ENCODE peak calls at places on chromosomes 16 and 17, in ten cellular contexts. A is tibial artery; X is A549; L is CD4-positive, alpha-beta T cell; I is pancreas; C is CD8-positive, alpha-beta T cell; M is stomach; Q is HL-60; R is endothelial cell of umbilical vein; H is RWPE1. P is an unnamed sample.

GRCh38 chr16:26765087-26765486 is 301.6 kb upstream of the C16orf82 start:
- DNase-seq in A (no peak), X (peak), L (no peak), I (no peak), C (no peak), M (no peak), Q (no peak), R (no peak), H (no peak), P (no peak)

GRCh38 chr17:37608369-37609169 is 649 bp downstream of the SYNRG start:
- DNase-seq in A (no peak), X (peak), L (peak), I (no peak), C (no peak), M (peak), Q (no peak), R (peak), H (peak), P (no peak)

GRCh38 chr17:64441772-64442549 is 7.0 kb upstream of the MILR1 start:
- DNase-seq in A (peak), X (no peak), L (no peak), I (no peak), C (peak), M (no peak), Q (peak), R (peak), H (no peak), P (no peak)

GRCh38 chr17:5500247-5500803 is 14.0 kb downstream of the MIS12 start:
- DNase-seq in A (no peak), X (no peak), L (no peak), I (no peak), C (no peak), M (no peak), Q (no peak), R (peak), H (no peak), P (no peak)

GRCh38 chr16:30183961-30184429 is 593 bp downstream of the CORO1A start:
- DNase-seq in A (no peak), X (no peak), L (peak), I (no peak), C (peak), M (peak), Q (no peak), R (no peak), H (no peak), P (no peak)

GRCh38 chr17:57323391-57323790 is 67.1 kb downstream of the MSI2 start:
- DNase-seq in A (no peak), X (no peak), L (no peak), I (no peak), C (no peak), M (no peak), Q (no peak), R (no peak), H (no peak), P (no peak)

GRCh38 chr16:50573947-50574751 is 26.0 kb downstream of the NKD1 start:
- DNase-seq in A (peak), X (no peak), L (no peak), I (no peak), C (no peak), M (no peak), Q (no peak), R (no peak), H (no peak), P (no peak)

GRCh38 chr17:37710344-37710886 is 34.4 kb downstream of the HNF1B start:
- DNase-seq in A (no peak), X (peak), L (no peak), I (peak), C (no peak), M (peak), Q (peak), R (peak), H (no peak), P (no peak)

GRCh38 chr17:63774141-63774981 is at the start of gene DDX42:
- DNase-seq in A (peak), X (peak), L (no peak), I (peak), C (no peak), M (peak), Q (no peak), R (peak), H (peak), P (no peak)

GRCh38 chr16:80058236-80058635 is 457.7 kb upstream of the MAF start:
- DNase-seq in A (peak), X (no peak), L (no peak), I (peak), C (no peak), M (no peak), Q (no peak), R (no peak), H (no peak), P (no peak)

GRCh38 chr17:31314788-31315105 is 893 bp upstream of the EVI2B start:
- DNase-seq in A (no peak), X (no peak), L (no peak), I (no peak), C (no peak), M (no peak), Q (no peak), R (no peak), H (no peak), P (no peak)

GRCh38 chr17:18143044-18143936 is 34.7 kb downstream of the MYO15A start:
- DNase-seq in A (no peak), X (peak), L (no peak), I (no peak), C (no peak), M (no peak), Q (no peak), R (no peak), H (no peak), P (no peak)

GRCh38 chr16:30621765-30622164 is 11.6 kb upstream of the ZNF689 start:
- DNase-seq in A (no peak), X (no peak), L (no peak), I (no peak), C (no peak), M (no peak), Q (no peak), R (no peak), H (no peak), P (no peak)

GRCh38 chr16:80092686-80093085 is 448.1 kb upstream of the DYNLRB2 start:
- DNase-seq in A (no peak), X (no peak), L (no peak), I (no peak), C (no peak), M (no peak), Q (no peak), R (no peak), H (no peak), P (no peak)

GRCh38 chr17:58303981-58304734 is 23.4 kb upstream of the MPO start:
- DNase-seq in A (no peak), X (peak), L (peak), I (peak), C (peak), M (peak), Q (no peak), R (peak), H (peak), P (no peak)

GRCh38 chr17:9115446-9116265 is 94.3 kb downstream of the NTN1 start:
- DNase-seq in A (peak), X (peak), L (peak), I (no peak), C (peak), M (peak), Q (no peak), R (peak), H (no peak), P (no peak)

GRCh38 chr17:76502326-76503211 is 1.3 kb upstream of the RHBDF2 start:
- DNase-seq in A (no peak), X (no peak), L (no peak), I (peak), C (no peak), M (peak), Q (no peak), R (no peak), H (no peak), P (no peak)

GRCh38 chr16:53745126-53745525 is 41.2 kb downstream of the FTO start:
- DNase-seq in A (no peak), X (no peak), L (no peak), I (peak), C (no peak), M (no peak), Q (no peak), R (no peak), H (peak), P (no peak)
- H3K27ac ChIP-seq in A (peak), X (peak), L (no peak), I (peak), C (no peak), M (no peak), Q (no peak), R (no peak), H (no peak), P (peak)

DNA sequence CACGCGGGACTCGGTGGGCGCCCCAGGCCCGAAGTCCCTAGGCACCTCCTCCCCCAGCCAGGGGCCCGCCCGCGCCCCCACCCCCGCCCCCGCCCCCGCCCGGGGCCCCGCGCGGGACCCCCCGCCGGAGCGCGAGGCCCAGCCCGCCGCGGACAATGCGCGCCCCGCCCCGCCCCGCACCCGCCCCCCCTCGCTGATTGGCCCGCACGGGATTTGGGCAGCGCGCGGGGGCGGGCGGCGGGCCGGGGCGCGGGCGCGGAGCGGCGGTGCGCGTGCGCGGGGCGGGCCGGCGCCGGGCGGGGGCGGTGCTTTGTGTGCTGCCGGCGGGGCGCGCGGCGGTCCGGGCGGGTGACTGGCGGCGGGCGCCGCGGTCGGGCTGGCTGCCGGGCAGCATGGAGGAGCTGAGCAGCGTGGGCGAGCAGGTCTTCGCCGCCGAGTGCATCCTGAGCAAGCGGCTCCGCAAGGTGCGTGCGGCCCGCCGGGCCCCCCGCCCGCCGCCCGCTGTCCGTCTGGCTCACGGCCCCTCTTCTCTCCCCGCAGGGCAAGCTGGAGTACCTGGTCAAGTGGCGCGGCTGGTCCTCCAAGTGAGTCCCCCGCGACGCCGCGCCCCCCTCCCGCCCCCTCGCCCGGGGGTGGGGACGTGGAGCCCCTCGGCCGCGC is at the start of gene CBX2:
- DNase-seq in A (peak), X (peak), L (peak), I (peak), C (peak), M (peak), Q (no peak), R (peak), H (peak), P (peak)
- H3K27ac ChIP-seq in A (peak), X (peak), L (no peak), I (no peak), C (no peak), M (peak), Q (no peak), R (no peak), H (peak), P (peak)

GRCh38 chr17:50201226-50201854 is at the start of gene COL1A1:
- DNase-seq in A (peak), X (no peak), L (no peak), I (no peak), C (no peak), M (peak), Q (no peak), R (no peak), H (no peak), P (no peak)
- H3K27ac ChIP-seq in A (peak), X (peak), L (no peak), I (peak), C (no peak), M (peak), Q (no peak), R (no peak), H (peak), P (no peak)

GRCh38 chr17:19905514-19905913 is 37.8 kb upstream of the ULK2 start:
- DNase-seq in A (no peak), X (no peak), L (no peak), I (no peak), C (no peak), M (no peak), Q (no peak), R (no peak), H (no peak), P (no peak)
- H3K27ac ChIP-seq in A (no peak), X (no peak), L (no peak), I (no peak), C (no peak), M (no peak), Q (no peak), R (no peak), H (no peak), P (no peak)

DNA sequence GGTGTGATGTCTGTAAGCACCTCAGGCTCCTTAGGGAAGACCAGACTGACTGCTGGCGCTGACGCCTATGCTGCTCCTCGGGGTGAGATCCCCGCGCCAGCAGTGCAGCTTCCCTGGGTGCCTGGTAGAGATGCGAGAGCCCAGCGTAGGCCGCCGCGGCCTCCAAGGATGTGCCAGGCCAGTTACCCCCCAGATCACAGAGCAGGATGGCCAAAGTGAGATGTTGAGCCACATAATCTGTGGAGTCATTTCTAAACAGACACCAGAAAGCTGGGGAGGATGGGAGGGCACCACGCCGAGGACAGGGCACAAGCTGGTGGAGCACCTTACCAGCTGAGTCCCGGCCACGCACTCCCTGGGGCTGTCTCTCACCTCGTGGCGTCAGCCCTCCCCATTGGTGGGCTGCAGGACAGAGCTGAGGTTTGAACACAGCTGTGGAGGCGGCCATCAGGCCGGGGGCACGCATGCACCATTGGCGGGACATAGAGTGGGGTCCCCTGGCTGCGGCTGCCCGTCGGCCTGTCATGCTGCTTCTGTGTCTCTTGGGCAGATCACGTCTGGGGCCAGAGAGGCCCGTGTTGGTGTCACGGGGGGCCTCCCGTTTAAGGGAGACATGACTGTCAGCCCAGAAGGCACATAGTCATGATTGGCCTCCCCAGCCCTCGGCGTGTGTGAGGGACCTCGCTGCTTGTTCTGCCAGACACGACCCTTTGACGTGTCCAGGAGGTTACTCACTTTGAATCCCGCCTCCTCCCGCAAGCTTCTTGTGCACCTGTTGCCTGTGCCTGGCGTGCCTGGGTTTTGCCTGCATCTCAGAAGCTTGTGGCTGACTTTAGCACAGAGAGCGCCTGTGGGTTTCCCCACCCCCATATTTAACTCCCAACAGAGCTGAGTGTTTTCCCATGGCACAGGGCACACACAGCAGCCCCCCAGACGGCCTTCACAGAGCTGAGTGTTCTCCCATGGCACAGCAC is 21.9 kb downstream of the MAPK8IP3 start:
- DNase-seq in A (no peak), X (no peak), L (no peak), I (no peak), C (no peak), M (no peak), Q (no peak), R (no peak), H (no peak), P (no peak)
- H3K27ac ChIP-seq in A (no peak), X (no peak), L (no peak), I (no peak), C (no peak), M (no peak), Q (no peak), R (no peak), H (no peak), P (no peak)

GRCh38 chr16:4137438-4137837 is 21.2 kb upstream of the ADCY9 start:
- DNase-seq in A (no peak), X (no peak), L (no peak), I (no peak), C (no peak), M (no peak), Q (no peak), R (no peak), H (no peak), P (no peak)
- H3K27ac ChIP-seq in A (no peak), X (no peak), L (no peak), I (no peak), C (no peak), M (no peak), Q (no peak), R (no peak), H (no peak), P (no peak)

GRCh38 chr16:68951991-68952877 is 108.9 kb downstream of the TANGO6 start:
- DNase-seq in A (no peak), X (peak), L (no peak), I (no peak), C (no peak), M (no peak), Q (no peak), R (peak), H (peak), P (no peak)
- H3K27ac ChIP-seq in A (no peak), X (no peak), L (no peak), I (no peak), C (no peak), M (no peak), Q (no peak), R (no peak), H (peak), P (no peak)